ENCODE peak calls at places on chromosomes 13 and 19, in seven cellular contexts. A, O, B, W, C, E and V are unnamed samples.

GRCh38 chr13:30846311-30846710 is 59.8 kb upstream of the MEDAG start:
- DNase-seq in A (no peak), O (peak; percentile 53), B (no peak), W (no peak), C (no peak), E (no peak), V (peak; percentile 43)

GRCh38 chr13:112877976-112878955 is 90.7 kb upstream of the MCF2L start:
- DNase-seq in A (no peak), O (no peak), B (no peak), W (no peak), C (no peak), E (no peak), V (no peak)

GRCh38 chr19:48741222-48741999 is 1.0 kb upstream of the RASIP1 start:
- DNase-seq in A (no peak), O (peak; percentile 84), B (no peak), W (no peak), C (no peak), E (peak; percentile 62), V (peak; percentile 17)

GRCh38 chr13:105389373-105389772 is 1146.1 kb downstream of the EFNB2 start:
- DNase-seq in A (no peak), O (no peak), B (no peak), W (no peak), C (no peak), E (no peak), V (no peak)

GRCh38 chr13:37833411-37833810 is 36.2 kb downstream of the TRPC4 start:
- DNase-seq in A (no peak), O (no peak), B (no peak), W (no peak), C (no peak), E (no peak), V (no peak)

GRCh38 chr19:6071103-6071485 is 39.2 kb downstream of the RFX2 start:
- DNase-seq in A (no peak), O (no peak), B (peak; percentile 70), W (no peak), C (no peak), E (peak; percentile 24), V (peak; percentile 90)

GRCh38 chr13:50713849-50714248 is 129.6 kb downstream of the DLEU7 start:
- DNase-seq in A (no peak), O (no peak), B (peak; percentile 32), W (no peak), C (no peak), E (no peak), V (peak; percentile 61)

GRCh38 chr13:44437356-44438233 is 64.0 kb downstream of the SERP2 start:
- DNase-seq in A (no peak), O (no peak), B (no peak), W (peak; percentile 76), C (no peak), E (no peak), V (peak; percentile 85)

GRCh38 chr13:20142019-20142926 is 18.6 kb downstream of the GJA3 start:
- DNase-seq in A (no peak), O (no peak), B (no peak), W (no peak), C (no peak), E (no peak), V (no peak)

GRCh38 chr19:34184880-34185491 is 12.7 kb downstream of the LSM14A start:
- DNase-seq in A (no peak), O (no peak), B (no peak), W (no peak), C (no peak), E (no peak), V (peak; percentile 40)

GRCh38 chr13:25776722-25777121 is 275.1 kb downstream of the SHISA2 start:
- DNase-seq in A (no peak), O (no peak), B (no peak), W (no peak), C (no peak), E (no peak), V (no peak)

GRCh38 chr19:40689339-40690049 is 957 bp downstream of the NUMBL start:
- DNase-seq in A (no peak), O (no peak), B (no peak), W (peak; percentile 4), C (no peak), E (no peak), V (peak; percentile 49)

GRCh38 chr13:30872195-30872594 is 33.9 kb upstream of the MEDAG start:
- DNase-seq in A (no peak), O (no peak), B (no peak), W (no peak), C (no peak), E (no peak), V (no peak)

GRCh38 chr19:39341122-39341719 is 1.0 kb upstream of the SAMD4B start:
- DNase-seq in A (peak; percentile 9), O (no peak), B (no peak), W (no peak), C (no peak), E (peak; percentile 39), V (peak; percentile 67)

GRCh38 chr13:58531614-58532013 is 900.1 kb downstream of the PCDH17 start:
- DNase-seq in A (no peak), O (no peak), B (no peak), W (no peak), C (no peak), E (no peak), V (no peak)

GRCh38 chr19:17692566-17692965 is 4.4 kb upstream of the UNC13A start:
- DNase-seq in A (no peak), O (no peak), B (no peak), W (no peak), C (no peak), E (no peak), V (no peak)

GRCh38 chr19:46639356-46640061 is 3.5 kb upstream of the GNG8 start:
- DNase-seq in A (no peak), O (no peak), B (peak; percentile 39), W (no peak), C (no peak), E (peak; percentile 73), V (peak; percentile 73)

GRCh38 chr13:85108356-85108755 is 690.9 kb downstream of the SLITRK6 start:
- DNase-seq in A (no peak), O (peak; percentile 29), B (no peak), W (no peak), C (no peak), E (no peak), V (no peak)

GRCh38 chr13:45749026-45749759 is 47.1 kb downstream of the CBY2 start:
- DNase-seq in A (no peak), O (no peak), B (no peak), W (peak; percentile 65), C (no peak), E (no peak), V (no peak)

GRCh38 chr19:18098891-18099622 is 1.5 kb downstream of the MAST3 start:
- DNase-seq in A (peak; percentile 15), O (no peak), B (no peak), W (no peak), C (no peak), E (no peak), V (no peak)